ENCODE peak calls at places on chromosomes 1 and 21, in nine cellular contexts. M is tibial nerve; G is B cell; O is activated CD8-positive, alpha-beta memory T cell treated with anti-CD3 and anti-CD28 coated beads for 4 hours; X is left cardiac atrium; S is HCEC 1CT; E is AG04450; P is activated naive CD4-positive, alpha-beta T cell; W is tibial artery. Y is an unnamed sample.

GRCh38 chr1:155688318-155689121 is at the start of the genes DAP3 and YY1AP1:
- DNase-seq in M (peak), P (peak), G (peak), S (peak), W (peak), X (peak), E (peak), O (peak), Y (peak)

GRCh38 chr1:43552813-43553212 is 22.1 kb downstream of the PTPRF start:
- DNase-seq in G (no peak), E (no peak), S (no peak), X (peak), M (no peak), P (no peak), W (no peak), O (no peak), Y (peak)

GRCh38 chr1:97989094-97989680 is 68.4 kb upstream of the DPYD start:
- DNase-seq in M (no peak), E (no peak), S (peak), W (no peak), X (no peak), O (no peak), G (no peak), P (no peak), Y (peak)

GRCh38 chr1:243230914-243231313 is 24.2 kb downstream of the CEP170 start:
- DNase-seq in S (peak), W (no peak), M (no peak), P (no peak), O (no peak), E (no peak), X (no peak), G (no peak), Y (peak)

GRCh38 chr1:59180715-59181114 is 116.2 kb upstream of the FGGY start:
- DNase-seq in W (no peak), P (no peak), G (no peak), X (no peak), M (no peak), O (no peak), S (no peak), E (no peak), Y (no peak)

GRCh38 chr1:153342178-153342577 is 6.5 kb downstream of the PGLYRP4 start:
- DNase-seq in O (no peak), G (no peak), X (no peak), W (no peak), S (no peak), P (no peak), M (no peak), E (no peak), Y (no peak)

GRCh38 chr1:115726161-115726560 is 42.4 kb downstream of the CASQ2 start:
- DNase-seq in O (no peak), P (no peak), S (no peak), M (no peak), W (no peak), G (no peak), E (no peak), X (no peak), Y (no peak)

GRCh38 chr1:114350731-114351445 is 160.1 kb downstream of the TRIM33 start:
- DNase-seq in X (no peak), O (no peak), W (no peak), S (no peak), P (no peak), G (no peak), M (no peak), E (no peak), Y (no peak)

GRCh38 chr1:906532-907420 is 16.9 kb upstream of the SAMD11 start:
- DNase-seq in G (peak), O (no peak), M (no peak), E (no peak), W (peak), S (peak), P (no peak), X (peak), Y (peak)

GRCh38 chr1:91872560-91873081 is 13.3 kb downstream of the TGFBR3 start:
- DNase-seq in W (no peak), G (no peak), S (no peak), M (no peak), O (no peak), E (no peak), P (no peak), X (no peak), Y (no peak)

GRCh38 chr1:243718022-243718421 is 132.0 kb downstream of the AKT3 start:
- DNase-seq in M (no peak), X (no peak), P (no peak), E (no peak), G (no peak), W (no peak), S (no peak), O (no peak), Y (no peak)

GRCh38 chr1:45922374-45922773 is 119.0 kb downstream of the MAST2 start:
- DNase-seq in M (no peak), P (no peak), O (no peak), S (no peak), E (no peak), X (peak), G (no peak), W (no peak), Y (no peak)

GRCh38 chr1:234666206-234666605 is 56.2 kb upstream of the IRF2BP2 start:
- DNase-seq in E (no peak), G (no peak), M (no peak), P (no peak), S (no peak), X (no peak), W (no peak), O (no peak), Y (no peak)

GRCh38 chr1:33306561-33307493 is 14.1 kb downstream of the A3GALT2 start:
- DNase-seq in P (no peak), X (no peak), M (no peak), G (peak), S (no peak), W (no peak), O (no peak), E (no peak), Y (no peak)

GRCh38 chr21:43777953-43778352 is 1.8 kb upstream of the CSTB start:
- DNase-seq in W (no peak), P (no peak), E (no peak), G (no peak), O (no peak), S (no peak), X (no peak), M (no peak), Y (no peak)

GRCh38 chr1:184387871-184388670 is 1.2 kb downstream of the C1orf21 start:
- DNase-seq in S (peak), M (peak), O (no peak), W (peak), G (no peak), P (no peak), E (peak), X (peak), Y (peak)

GRCh38 chr21:16280731-16281130 is 550.9 kb downstream of the USP25 start:
- DNase-seq in M (no peak), P (no peak), G (no peak), W (no peak), O (no peak), X (no peak), S (no peak), E (no peak), Y (no peak)

Y was measured in HFFc6.